ENCODE peak calls at places on chromosomes 12 and 14, in seven cellular contexts. G is AG10803, U is left ventricle myocardium inferior, H is heart left ventricle, I is HTR-8/SVneo, N is NCI-H82, A is T-helper 2 cell. O is an unnamed sample.

GRCh38 chr14:30223966-30224365 is 296.3 kb upstream of the PRKD1 start:
- DNase-seq in H (no peak), U (no peak), G (no peak), I (no peak), N (no peak), A (no peak), O (no peak)

GRCh38 chr12:115437061-115437567 is 753.1 kb upstream of the TBX3 start:
- DNase-seq in H (peak), A (no peak), G (peak), U (peak), N (no peak), I (no peak), O (no peak)

GRCh38 chr12:111368291-111368683 is 608 bp downstream of the PHETA1 start:
- DNase-seq in G (no peak), I (no peak), U (peak), N (no peak), A (no peak), H (peak), O (no peak)

GRCh38 chr14:86935241-86935640 is 1057.7 kb downstream of the GALC start:
- DNase-seq in A (no peak), U (no peak), G (peak), N (no peak), I (no peak), H (no peak), O (no peak)

GRCh38 chr14:49623941-49624806 is 3.6 kb downstream of the MGAT2 start:
- DNase-seq in H (no peak), G (peak), A (no peak), U (no peak), I (no peak), N (no peak), O (no peak)

GRCh38 chr12:34350092-34351041 is 328.1 kb downstream of the ALG10 start:
- DNase-seq in A (no peak), H (no peak), N (no peak), I (no peak), G (no peak), U (no peak), O (no peak)

GRCh38 chr12:3598896-3599295 is 107.9 kb downstream of the PRMT8 start:
- DNase-seq in I (no peak), U (no peak), G (no peak), H (no peak), N (no peak), A (no peak), O (no peak)

GRCh38 chr12:59164226-59164625 is 243.9 kb upstream of the LRIG3 start:
- DNase-seq in G (no peak), U (no peak), I (no peak), H (no peak), A (no peak), N (no peak), O (no peak)

O was measured in amygdala.